ENCODE peak calls at places on chromosomes 13 and 19, in four cellular contexts. E, Y, Q and F are unnamed samples.

GRCh38 chr19:35297922-35298321 is 6.0 kb downstream of the MAG start:
- DNase-seq in Q (no peak), E (no peak), Y (no peak), F (no peak)

GRCh38 chr13:57640582-57640981 is 9.0 kb downstream of the PCDH17 start:
- DNase-seq in Q (peak; percentile 27), Y (no peak), E (no peak), F (no peak)

GRCh38 chr19:37903096-37903495 is 3.3 kb downstream of the WDR87 start:
- DNase-seq in Y (no peak), E (no peak), Q (no peak), F (no peak)

GRCh38 chr19:11224429-11224828 is 15.0 kb upstream of the ANGPTL8 start:
- DNase-seq in Y (no peak), E (no peak), Q (no peak), F (no peak)

GRCh38 chr19:9917322-9917721 is 19.0 kb downstream of the OLFM2 start:
- DNase-seq in E (peak; percentile 69), Q (peak; percentile 47), Y (no peak), F (peak; percentile 8)

GRCh38 chr19:40219721-40220276 is 1.6 kb upstream of the TTC9B start:
- DNase-seq in Q (peak; percentile 70), Y (no peak), E (no peak), F (peak; percentile 71)

GRCh38 chr19:36436531-36436930 is 18.1 kb upstream of the ZFP82 start:
- DNase-seq in Q (peak; percentile 31), Y (no peak), E (peak; percentile 73), F (no peak)

GRCh38 chr13:99218545-99218944 is 17.9 kb downstream of the UBAC2 start:
- DNase-seq in Q (no peak), E (no peak), Y (no peak), F (no peak)

GRCh38 chr19:2428027-2428690 is 773 bp upstream of the TIMM13 start:
- DNase-seq in Q (no peak), E (no peak), Y (peak; percentile 22), F (peak; percentile 43)

GRCh38 chr19:1970003-1970805 is 29.2 kb downstream of the CSNK1G2 start:
- DNase-seq in Q (no peak), E (no peak), Y (no peak), F (no peak)

GRCh38 chr13:112168771-112169170 is 101.8 kb downstream of the SOX1 start:
- DNase-seq in Y (peak; percentile 5), E (no peak), Q (no peak), F (no peak)